ENCODE peak calls at places on chromosomes 6 and 20, in four cellular contexts. One of them, this sample, is unnamed.

GRCh38 chr20:57795347-57795697 is 85.5 kb upstream of the PMEPA1 start:
- DNase-seq in NCI-H345: no peak
- DNase-seq in neural progenitor cell: no peak
- DNase-seq in amniotic stem cell: no peak
- DNase-seq in this sample: no peak

GRCh38 chr6:32108094-32108627 is 977 bp downstream of the TNXB start:
- DNase-seq in NCI-H345: no peak
- DNase-seq in neural progenitor cell: peak
- DNase-seq in amniotic stem cell: peak
- DNase-seq in this sample: no peak

GRCh38 chr6:23505021-23505420 is 621.0 kb upstream of the NRSN1 start:
- DNase-seq in NCI-H345: no peak
- DNase-seq in neural progenitor cell: no peak
- DNase-seq in amniotic stem cell: peak
- DNase-seq in this sample: no peak

GRCh38 chr20:50153153-50153499 is 397 bp downstream of the PEDS1 start:
- DNase-seq in NCI-H345: peak
- DNase-seq in neural progenitor cell: peak
- DNase-seq in amniotic stem cell: no peak
- DNase-seq in this sample: no peak

GRCh38 chr6:170446841-170447560 is 106.1 kb downstream of the PSMB1 start:
- DNase-seq in NCI-H345: no peak
- DNase-seq in neural progenitor cell: no peak
- DNase-seq in amniotic stem cell: no peak
- DNase-seq in this sample: no peak

GRCh38 chr6:170235726-170236125 is 55.2 kb downstream of the DLL1 start:
- DNase-seq in NCI-H345: no peak
- DNase-seq in neural progenitor cell: peak
- DNase-seq in amniotic stem cell: no peak
- DNase-seq in this sample: no peak

GRCh38 chr6:63904844-63905243 is 269.2 kb downstream of the PHF3 start:
- DNase-seq in NCI-H345: no peak
- DNase-seq in neural progenitor cell: no peak
- DNase-seq in amniotic stem cell: no peak
- DNase-seq in this sample: no peak

GRCh38 chr6:90105766-90106165 is 190.9 kb downstream of the BACH2 start:
- DNase-seq in NCI-H345: no peak
- DNase-seq in neural progenitor cell: no peak
- DNase-seq in amniotic stem cell: no peak
- DNase-seq in this sample: no peak

GRCh38 chr20:8293791-8294190 is 161.7 kb downstream of the PLCB1 start:
- DNase-seq in NCI-H345: no peak
- DNase-seq in neural progenitor cell: no peak
- DNase-seq in amniotic stem cell: no peak
- DNase-seq in this sample: no peak

GRCh38 chr6:54861846-54862616 is 15.5 kb downstream of the FAM83B start:
- DNase-seq in NCI-H345: no peak
- DNase-seq in neural progenitor cell: no peak
- DNase-seq in amniotic stem cell: no peak
- DNase-seq in this sample: no peak

GRCh38 chr20:46715292-46715756 is 5.9 kb downstream of the SLC2A10 start:
- DNase-seq in NCI-H345: no peak
- DNase-seq in neural progenitor cell: peak
- DNase-seq in amniotic stem cell: no peak
- DNase-seq in this sample: no peak

GRCh38 chr6:106162926-106163325 is 76.8 kb downstream of the PRDM1 start:
- DNase-seq in NCI-H345: no peak
- DNase-seq in neural progenitor cell: no peak
- DNase-seq in amniotic stem cell: no peak
- DNase-seq in this sample: no peak

GRCh38 chr20:41072099-41072798 is 43.6 kb downstream of the TOP1 start:
- DNase-seq in NCI-H345: no peak
- DNase-seq in neural progenitor cell: no peak
- DNase-seq in amniotic stem cell: peak
- DNase-seq in this sample: no peak

GRCh38 chr6:142756215-142756630 is 188.8 kb downstream of the HIVEP2 start:
- DNase-seq in NCI-H345: no peak
- DNase-seq in neural progenitor cell: no peak
- DNase-seq in amniotic stem cell: no peak
- DNase-seq in this sample: no peak

GRCh38 chr20:51360451-51361230 is 181.9 kb downstream of the NFATC2 start:
- DNase-seq in NCI-H345: no peak
- DNase-seq in neural progenitor cell: no peak
- DNase-seq in amniotic stem cell: peak
- DNase-seq in this sample: no peak

GRCh38 chr20:47847882-47848485 is 62.7 kb upstream of the SULF2 start:
- DNase-seq in NCI-H345: peak
- DNase-seq in neural progenitor cell: no peak
- DNase-seq in amniotic stem cell: no peak
- DNase-seq in this sample: no peak

GRCh38 chr6:10794239-10794638 is 44.1 kb downstream of the MAK start:
- DNase-seq in NCI-H345: no peak
- DNase-seq in neural progenitor cell: no peak
- DNase-seq in amniotic stem cell: no peak
- DNase-seq in this sample: no peak

GRCh38 chr20:62117658-62118057 is 4.6 kb upstream of the LSM14B start:
- DNase-seq in NCI-H345: no peak
- DNase-seq in neural progenitor cell: peak
- DNase-seq in amniotic stem cell: no peak
- DNase-seq in this sample: no peak

GRCh38 chr20:43988867-43989266 is 74.2 kb downstream of the TOX2 start:
- DNase-seq in NCI-H345: no peak
- DNase-seq in neural progenitor cell: no peak
- DNase-seq in amniotic stem cell: no peak
- DNase-seq in this sample: no peak

GRCh38 chr6:7919871-7920270 is 9.3 kb upstream of the TXNDC5 start:
- DNase-seq in NCI-H345: no peak
- DNase-seq in neural progenitor cell: no peak
- DNase-seq in amniotic stem cell: no peak
- DNase-seq in this sample: no peak

GRCh38 chr6:144479991-144480390 is 194.9 kb downstream of the UTRN start:
- DNase-seq in NCI-H345: no peak
- DNase-seq in neural progenitor cell: no peak
- DNase-seq in amniotic stem cell: no peak
- DNase-seq in this sample: no peak

GRCh38 chr20:31675828-31676533 is 38.3 kb downstream of the COX4I2 start:
- DNase-seq in NCI-H345: no peak
- DNase-seq in neural progenitor cell: no peak
- DNase-seq in amniotic stem cell: no peak
- DNase-seq in this sample: no peak

GRCh38 chr6:156953478-156954146 is 176.4 kb downstream of the ARID1B start:
- DNase-seq in NCI-H345: peak
- DNase-seq in neural progenitor cell: peak
- DNase-seq in amniotic stem cell: peak
- DNase-seq in this sample: peak

GRCh38 chr6:89082439-89082838 is 1.9 kb downstream of the PNRC1 start:
- DNase-seq in NCI-H345: no peak
- DNase-seq in neural progenitor cell: no peak
- DNase-seq in amniotic stem cell: no peak
- DNase-seq in this sample: peak

GRCh38 chr6:13453172-13453552 is 34.2 kb downstream of the GFOD1 start:
- DNase-seq in NCI-H345: no peak
- DNase-seq in neural progenitor cell: no peak
- DNase-seq in amniotic stem cell: no peak
- DNase-seq in this sample: no peak

GRCh38 chr6:131635384-131636340 is 1.4 kb upstream of the ENPP3 start:
- DNase-seq in NCI-H345: peak
- DNase-seq in neural progenitor cell: no peak
- DNase-seq in amniotic stem cell: no peak
- DNase-seq in this sample: no peak

GRCh38 chr6:14693301-14694192 is 552.3 kb upstream of the JARID2 start:
- DNase-seq in NCI-H345: no peak
- DNase-seq in neural progenitor cell: peak
- DNase-seq in amniotic stem cell: no peak
- DNase-seq in this sample: no peak

GRCh38 chr20:51840865-51841264 is 38.5 kb upstream of the SALL4 start:
- DNase-seq in NCI-H345: no peak
- DNase-seq in neural progenitor cell: no peak
- DNase-seq in amniotic stem cell: no peak
- DNase-seq in this sample: no peak

GRCh38 chr6:87789900-87790290 is 87.9 kb upstream of the AKIRIN2 start:
- DNase-seq in NCI-H345: no peak
- DNase-seq in neural progenitor cell: no peak
- DNase-seq in amniotic stem cell: no peak
- DNase-seq in this sample: no peak

GRCh38 chr6:25389501-25389900 is 110.3 kb downstream of the CARMIL1 start:
- DNase-seq in NCI-H345: no peak
- DNase-seq in neural progenitor cell: no peak
- DNase-seq in amniotic stem cell: peak
- DNase-seq in this sample: no peak

GRCh38 chr6:150072201-150072600 is 3.3 kb upstream of the ULBP3 start:
- DNase-seq in NCI-H345: peak
- DNase-seq in neural progenitor cell: no peak
- DNase-seq in amniotic stem cell: no peak
- DNase-seq in this sample: no peak

GRCh38 chr20:62359491-62360121 is 7.5 kb downstream of the LAMA5 start:
- DNase-seq in NCI-H345: no peak
- DNase-seq in neural progenitor cell: no peak
- DNase-seq in amniotic stem cell: no peak
- DNase-seq in this sample: no peak

GRCh38 chr6:123808556-123808955 is 4.9 kb downstream of the NKAIN2 start:
- DNase-seq in NCI-H345: peak
- DNase-seq in neural progenitor cell: peak
- DNase-seq in amniotic stem cell: no peak
- DNase-seq in this sample: no peak

GRCh38 chr6:7218586-7218985 is 94.4 kb downstream of the SSR1 start:
- DNase-seq in NCI-H345: no peak
- DNase-seq in neural progenitor cell: no peak
- DNase-seq in amniotic stem cell: no peak
- DNase-seq in this sample: no peak

GRCh38 chr6:143528164-143528811 is 16.8 kb upstream of the FUCA2 start:
- DNase-seq in NCI-H345: no peak
- DNase-seq in neural progenitor cell: no peak
- DNase-seq in amniotic stem cell: no peak
- DNase-seq in this sample: no peak

GRCh38 chr20:5548112-5548511 is 202.1 kb upstream of the SHLD1 start:
- DNase-seq in NCI-H345: no peak
- DNase-seq in neural progenitor cell: no peak
- DNase-seq in amniotic stem cell: no peak
- DNase-seq in this sample: no peak